ENCODE peak calls at places on chromosomes 11 and 22, in seven cellular contexts. C, V, J, Q, D, M and U are unnamed samples.

GRCh38 chr11:24587655-24588054 is 90.8 kb downstream of the LUZP2 start:
- DNase-seq in C (no peak), V (no peak), J (no peak), Q (peak), D (no peak), M (no peak), U (no peak)

GRCh38 chr22:42754658-42755057 is 34.0 kb upstream of the A4GALT start:
- DNase-seq in C (no peak), V (peak), J (peak), Q (peak), D (no peak), M (peak), U (no peak)

GRCh38 chr11:62665630-62666258 is 632 bp downstream of the CSKMT start:
- DNase-seq in C (no peak), V (peak), J (peak), Q (peak), D (no peak), M (peak), U (no peak)

GRCh38 chr11:66271816-66272215 is 3.4 kb downstream of the RAB1B start:
- DNase-seq in C (no peak), V (no peak), J (no peak), Q (no peak), D (no peak), M (no peak), U (no peak)

GRCh38 chr11:134510171-134510570 is 98.1 kb upstream of the B3GAT1 start:
- DNase-seq in C (no peak), V (no peak), J (no peak), Q (no peak), D (no peak), M (no peak), U (no peak)

GRCh38 chr22:20952544-20953341 is 14.3 kb upstream of the AIFM3 start:
- DNase-seq in C (no peak), V (no peak), J (peak), Q (no peak), D (no peak), M (peak), U (no peak)

GRCh38 chr11:123672568-123672967 is 18.1 kb upstream of the SCN3B start:
- DNase-seq in C (no peak), V (no peak), J (no peak), Q (no peak), D (no peak), M (no peak), U (no peak)

GRCh38 chr22:39178206-39179111 is 26.0 kb upstream of the CBX7 start:
- DNase-seq in C (no peak), V (peak), J (no peak), Q (peak), D (no peak), M (peak), U (peak)

GRCh38 chr11:723120-723883 is 17.3 kb downstream of the EPS8L2 start:
- DNase-seq in C (peak), V (peak), J (peak), Q (peak), D (no peak), M (peak), U (peak)

GRCh38 chr11:14327105-14327504 is 31.9 kb downstream of the RRAS2 start:
- DNase-seq in C (no peak), V (no peak), J (no peak), Q (no peak), D (no peak), M (no peak), U (no peak)

GRCh38 chr11:42232655-42233054 is 773.2 kb upstream of the LRRC4C start:
- DNase-seq in C (no peak), V (no peak), J (no peak), Q (no peak), D (no peak), M (no peak), U (no peak)

GRCh38 chr11:60344146-60344545 is 17.1 kb downstream of the MS4A6E start:
- DNase-seq in C (no peak), V (no peak), J (no peak), Q (no peak), D (no peak), M (no peak), U (no peak)

GRCh38 chr11:19740586-19740985 is 27.9 kb downstream of the NAV2 start:
- DNase-seq in C (no peak), V (no peak), J (no peak), Q (no peak), D (no peak), M (no peak), U (peak)

GRCh38 chr11:96342131-96342970 is 644 bp downstream of the MAML2 start:
- DNase-seq in C (no peak), V (peak), J (no peak), Q (peak), D (no peak), M (no peak), U (peak)

GRCh38 chr11:91800208-91800914 is 424.3 kb upstream of the FAT3 start:
- DNase-seq in C (no peak), V (no peak), J (no peak), Q (no peak), D (no peak), M (no peak), U (no peak)

GRCh38 chr11:44203270-44204043 is 106.5 kb downstream of the ALX4 start:
- DNase-seq in C (no peak), V (no peak), J (no peak), Q (no peak), D (no peak), M (no peak), U (no peak)

GRCh38 chr11:113241190-113242051 is 73.0 kb upstream of the TTC12 start:
- DNase-seq in C (no peak), V (peak), J (no peak), Q (peak), D (no peak), M (no peak), U (no peak)

GRCh38 chr11:7514099-7514725 is 413 bp downstream of the PPFIBP2 start:
- DNase-seq in C (no peak), V (peak), J (peak), Q (no peak), D (no peak), M (peak), U (no peak)

GRCh38 chr11:95704865-95705264 is 84.7 kb downstream of the FAM76B start:
- DNase-seq in C (no peak), V (no peak), J (no peak), Q (no peak), D (no peak), M (no peak), U (peak)

GRCh38 chr22:17638182-17638431 is 450 bp upstream of the BCL2L13 start:
- DNase-seq in C (no peak), V (peak), J (no peak), Q (no peak), D (no peak), M (peak), U (no peak)

GRCh38 chr11:117839234-117839882 is 14.8 kb upstream of the FXYD2 start:
- DNase-seq in C (peak), V (no peak), J (no peak), Q (no peak), D (no peak), M (peak), U (no peak)

GRCh38 chr11:70462818-70463477 is 64.6 kb downstream of the CTTN start:
- DNase-seq in C (no peak), V (no peak), J (no peak), Q (no peak), D (no peak), M (no peak), U (no peak)

GRCh38 chr11:36577859-36578258 is 10.1 kb downstream of the RAG1 start:
- DNase-seq in C (no peak), V (peak), J (no peak), Q (peak), D (no peak), M (peak), U (no peak)

GRCh38 chr11:17598700-17599459 is 51.8 kb downstream of the OTOG start:
- DNase-seq in C (peak), V (peak), J (peak), Q (peak), D (peak), M (peak), U (peak)

GRCh38 chr22:22097727-22098228 is 115.2 kb upstream of the TOP3B start:
- DNase-seq in C (no peak), V (no peak), J (no peak), Q (no peak), D (no peak), M (no peak), U (no peak)

GRCh38 chr11:121105851-121106250 is 4.8 kb downstream of the TECTA start:
- DNase-seq in C (no peak), V (no peak), J (no peak), Q (no peak), D (no peak), M (no peak), U (no peak)

GRCh38 chr11:63448646-63449045 is 42.3 kb downstream of the PLAAT5 start:
- DNase-seq in C (peak), V (no peak), J (no peak), Q (no peak), D (no peak), M (no peak), U (no peak)

GRCh38 chr11:2891901-2892214 is 6.3 kb upstream of the CDKN1C start:
- DNase-seq in C (no peak), V (no peak), J (peak), Q (peak), D (no peak), M (peak), U (no peak)

GRCh38 chr11:129949976-129950318 is 52.7 kb downstream of the PRDM10 start:
- DNase-seq in C (no peak), V (no peak), J (no peak), Q (no peak), D (no peak), M (no peak), U (no peak)

GRCh38 chr22:23237841-23238240 is 57.5 kb downstream of the BCR start:
- DNase-seq in C (no peak), V (no peak), J (no peak), Q (no peak), D (no peak), M (no peak), U (no peak)

GRCh38 chr22:49119551-49119952 is 708.1 kb downstream of the BRD1 start:
- DNase-seq in C (peak), V (no peak), J (peak), Q (no peak), D (no peak), M (peak), U (no peak)

GRCh38 chr11:118938491-118939411 is 13.0 kb upstream of the BCL9L start:
- DNase-seq in C (no peak), V (peak), J (peak), Q (peak), D (peak), M (peak), U (no peak)

GRCh38 chr11:120172054-120172881 is 34.4 kb upstream of the TRIM29 start:
- DNase-seq in C (peak), V (peak), J (peak), Q (peak), D (peak), M (peak), U (peak)

GRCh38 chr22:49355206-49355920 is 472.3 kb downstream of the BRD1 start:
- DNase-seq in C (no peak), V (no peak), J (no peak), Q (no peak), D (no peak), M (no peak), U (no peak)

GRCh38 chr11:3944198-3944597 is 88.7 kb downstream of the STIM1 start:
- DNase-seq in C (no peak), V (peak), J (no peak), Q (peak), D (no peak), M (peak), U (no peak)

GRCh38 chr11:1006762-1007161 is 29.8 kb downstream of the MUC6 start:
- DNase-seq in C (no peak), V (no peak), J (no peak), Q (no peak), D (no peak), M (no peak), U (no peak)

GRCh38 chr22:19959043-19959586 is 17.5 kb upstream of the TXNRD2 start:
- DNase-seq in C (peak), V (peak), J (peak), Q (peak), D (peak), M (peak), U (peak)

GRCh38 chr11:74949748-74950127 is 672 bp downstream of the SPCS2 start:
- DNase-seq in C (no peak), V (peak), J (no peak), Q (peak), D (no peak), M (no peak), U (peak)

GRCh38 chr22:17817511-17818065 is 43.3 kb upstream of the BID start:
- DNase-seq in C (no peak), V (no peak), J (no peak), Q (no peak), D (no peak), M (no peak), U (no peak)

DNA sequence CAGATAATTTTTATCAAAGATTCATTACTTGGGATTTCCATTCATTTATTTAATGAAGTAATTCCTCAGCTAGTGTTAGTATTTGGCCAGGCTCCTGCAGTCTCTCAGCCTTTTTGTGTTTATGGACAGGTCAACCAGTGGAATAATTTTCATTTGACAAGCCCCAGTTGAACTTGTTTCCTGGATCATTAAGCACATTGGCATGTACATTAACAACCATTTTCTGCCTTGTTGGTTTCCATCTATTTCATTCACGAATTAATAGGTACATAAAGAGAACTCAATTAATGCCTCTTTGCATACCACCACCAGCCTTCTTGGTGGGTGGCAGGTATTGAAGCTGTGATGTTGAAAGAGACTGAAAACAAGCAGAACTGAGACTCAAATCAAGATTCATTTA is 745.2 kb downstream of the KCNA4 start:
- DNase-seq in C (no peak), V (no peak), J (no peak), Q (peak), D (no peak), M (no peak), U (peak)
- H2AFZ ChIP-seq in C (no peak), V (peak), J (no peak), Q (no peak), D (no peak), M (peak), U (no peak)

GRCh38 chr22:44180706-44181032 is at the start of gene PARVG:
- DNase-seq in C (peak), V (no peak), J (peak), Q (no peak), D (no peak), M (no peak), U (no peak)

GRCh38 chr22:44181912-44182590 is 1.3 kb downstream of the PARVG start:
- DNase-seq in C (no peak), V (no peak), J (no peak), Q (no peak), D (no peak), M (no peak), U (no peak)

GRCh38 chr22:44179989-44180705 is 578 bp upstream of the PARVG start:
- DNase-seq in C (no peak), V (no peak), J (no peak), Q (no peak), D (no peak), M (no peak), U (no peak)

GRCh38 chr22:44182591-44183588 is 2.2 kb downstream of the PARVG start:
- DNase-seq in C (no peak), V (no peak), J (no peak), Q (no peak), D (no peak), M (no peak), U (no peak)

GRCh38 chr22:44181033-44181911 is 547 bp downstream of the PARVG start:
- DNase-seq in C (no peak), V (no peak), J (no peak), Q (peak), D (no peak), M (no peak), U (no peak)
- H2AFZ ChIP-seq in C (no peak), V (no peak), J (no peak), Q (no peak), D (no peak), M (no peak), U (no peak)

GRCh38 chr11:35390737-35391682 is 28.3 kb downstream of the SLC1A2 start:
- DNase-seq in C (no peak), V (peak), J (peak), Q (peak), D (no peak), M (no peak), U (no peak)

GRCh38 chr11:35398881-35399280 is 20.5 kb downstream of the SLC1A2 start:
- DNase-seq in C (no peak), V (peak), J (no peak), Q (no peak), D (no peak), M (no peak), U (no peak)

GRCh38 chr11:35393093-35393492 is 26.3 kb downstream of the SLC1A2 start:
- DNase-seq in C (no peak), V (no peak), J (no peak), Q (peak), D (no peak), M (no peak), U (no peak)

GRCh38 chr11:35391922-35392813 is 27.2 kb downstream of the SLC1A2 start:
- DNase-seq in C (peak), V (peak), J (peak), Q (peak), D (peak), M (peak), U (peak)

GRCh38 chr11:35394941-35395340 is 24.4 kb downstream of the SLC1A2 start:
- DNase-seq in C (no peak), V (no peak), J (no peak), Q (no peak), D (no peak), M (no peak), U (no peak)
- H2AFZ ChIP-seq in C (no peak), V (no peak), J (no peak), Q (no peak), D (no peak), M (no peak), U (no peak)

GRCh38 chr22:37728620-37729019 is 31.8 kb downstream of the TRIOBP start:
- DNase-seq in C (no peak), V (no peak), J (no peak), Q (no peak), D (no peak), M (peak), U (no peak)
- H2AFZ ChIP-seq in C (no peak), V (peak), J (no peak), Q (peak), D (no peak), M (peak), U (no peak)